ENCODE peak calls at places on chromosomes 3 and 15, in ten cellular contexts. S is stimulated activated CD4-positive, alpha-beta T cell treated with anti-CD3 and anti-CD28 coated beads, Interleukin-4, amount 100 ng/mL, for 48 hours; B is CD8-positive, alpha-beta T cell; N is nephron progenitor cell; Y is mesendoderm; R is amygdala; C is AG10803; Q is fibroblast of gingiva; E is HTR-8/SVneo; K is SW480. M is an unnamed sample.

GRCh38 chr3:149908558-149908957 is 62.1 kb downstream of the PFN2 start:
- DNase-seq in S (no peak), B (no peak), N (no peak), Y (no peak), R (no peak), C (no peak), Q (no peak), E (no peak), K (no peak), M (no peak)

GRCh38 chr3:59555593-59556315 is 505.9 kb upstream of the CFAP20DC start:
- DNase-seq in S (no peak), B (no peak), N (no peak), Y (no peak), R (no peak), C (peak), Q (peak), E (no peak), K (no peak), M (no peak)

GRCh38 chr3:129555616-129556357 is 12.8 kb downstream of the H1-8 start:
- DNase-seq in S (no peak), B (no peak), N (no peak), Y (no peak), R (no peak), C (no peak), Q (no peak), E (no peak), K (no peak), M (no peak)

GRCh38 chr3:33980252-33980651 is 181.8 kb downstream of the PDCD6IP start:
- DNase-seq in S (no peak), B (no peak), N (no peak), Y (peak), R (no peak), C (peak), Q (peak), E (peak), K (peak), M (peak)

GRCh38 chr15:60682615-60683014 is 203.7 kb upstream of the ICE2 start:
- DNase-seq in S (no peak), B (no peak), N (no peak), Y (no peak), R (no peak), C (peak), Q (peak), E (no peak), K (no peak), M (no peak)

GRCh38 chr3:138923531-138923994 is 23.4 kb downstream of the FOXL2 start:
- DNase-seq in S (peak), B (peak), N (peak), Y (peak), R (peak), C (peak), Q (peak), E (peak), K (peak), M (peak)

GRCh38 chr15:92902723-92903587 is 2.8 kb downstream of the CHD2 start:
- DNase-seq in S (no peak), B (no peak), N (no peak), Y (no peak), R (no peak), C (no peak), Q (no peak), E (no peak), K (peak), M (peak)

GRCh38 chr15:73755481-73755880 is 2.3 kb upstream of the INSYN1 start:
- DNase-seq in S (no peak), B (no peak), N (no peak), Y (no peak), R (no peak), C (no peak), Q (no peak), E (no peak), K (no peak), M (no peak)

GRCh38 chr3:42651248-42652091 is 2.0 kb upstream of the ZBTB47 start:
- DNase-seq in S (no peak), B (no peak), N (no peak), Y (peak), R (no peak), C (peak), Q (peak), E (no peak), K (no peak), M (peak)

GRCh38 chr3:78974181-78974770 is 793.5 kb downstream of the ROBO1 start:
- DNase-seq in S (no peak), B (no peak), N (no peak), Y (no peak), R (no peak), C (peak), Q (peak), E (no peak), K (no peak), M (peak)

GRCh38 chr3:110925804-110926203 is 145.8 kb upstream of the NECTIN3 start:
- DNase-seq in S (no peak), B (no peak), N (no peak), Y (no peak), R (peak), C (no peak), Q (no peak), E (no peak), K (no peak), M (no peak)

GRCh38 chr15:23497710-23498111 is 50.7 kb upstream of the GOLGA6L2 start:
- DNase-seq in S (no peak), B (no peak), N (peak), Y (no peak), R (peak), C (peak), Q (no peak), E (no peak), K (peak), M (peak)

GRCh38 chr15:51727141-51727897 is 10.1 kb downstream of the LYSMD2 start:
- DNase-seq in S (no peak), B (peak), N (no peak), Y (peak), R (no peak), C (peak), Q (no peak), E (no peak), K (no peak), M (peak)

GRCh38 chr3:104785966-104786365 is 580.7 kb upstream of the ALCAM start:
- DNase-seq in S (no peak), B (no peak), N (no peak), Y (no peak), R (no peak), C (no peak), Q (no peak), E (no peak), K (no peak), M (peak)

GRCh38 chr15:56019060-56019793 is 25.8 kb upstream of the NEDD4 start:
- DNase-seq in S (no peak), B (no peak), N (no peak), Y (no peak), R (no peak), C (no peak), Q (no peak), E (no peak), K (no peak), M (no peak)

GRCh38 chr15:41862515-41863116 is 24.0 kb downstream of the PLA2G4B start:
- DNase-seq in S (no peak), B (no peak), N (no peak), Y (peak), R (no peak), C (no peak), Q (no peak), E (no peak), K (no peak), M (no peak)

GRCh38 chr3:142680710-142681109 is 43.1 kb upstream of the TRPC1 start:
- DNase-seq in S (no peak), B (no peak), N (no peak), Y (no peak), R (no peak), C (no peak), Q (no peak), E (no peak), K (no peak), M (no peak)

GRCh38 chr3:8986741-8987672 is 23.7 kb upstream of the RAD18 start:
- DNase-seq in S (no peak), B (no peak), N (no peak), Y (no peak), R (no peak), C (no peak), Q (no peak), E (no peak), K (no peak), M (no peak)

GRCh38 chr15:101710806-101711205 is 13.5 kb downstream of the TARS3 start:
- DNase-seq in S (no peak), B (no peak), N (no peak), Y (peak), R (no peak), C (peak), Q (peak), E (peak), K (peak), M (peak)

GRCh38 chr3:66693461-66693912 is 192.7 kb upstream of the LRIG1 start:
- DNase-seq in S (no peak), B (no peak), N (no peak), Y (no peak), R (peak), C (peak), Q (peak), E (no peak), K (no peak), M (peak)

GRCh38 chr15:34031987-34032760 is 6.8 kb downstream of the AVEN start:
- DNase-seq in S (no peak), B (no peak), N (no peak), Y (no peak), R (no peak), C (no peak), Q (no peak), E (no peak), K (peak), M (no peak)

GRCh38 chr3:79187441-79187840 is 580.4 kb downstream of the ROBO1 start:
- DNase-seq in S (no peak), B (no peak), N (no peak), Y (no peak), R (no peak), C (no peak), Q (no peak), E (no peak), K (no peak), M (no peak)

GRCh38 chr3:171789759-171790505 is 20.4 kb downstream of the PLD1 start:
- DNase-seq in S (no peak), B (no peak), N (no peak), Y (no peak), R (no peak), C (no peak), Q (no peak), E (no peak), K (no peak), M (no peak)

GRCh38 chr15:101481917-101482525 is 7.5 kb downstream of the PCSK6 start:
- DNase-seq in S (no peak), B (no peak), N (no peak), Y (no peak), R (no peak), C (no peak), Q (no peak), E (no peak), K (no peak), M (no peak)

GRCh38 chr3:115885621-115886020 is 262.3 kb downstream of the GAP43 start:
- DNase-seq in S (no peak), B (no peak), N (peak), Y (peak), R (no peak), C (peak), Q (no peak), E (no peak), K (no peak), M (peak)

GRCh38 chr3:129575987-129576364 is 30.5 kb downstream of the PLXND1 start:
- DNase-seq in S (no peak), B (no peak), N (no peak), Y (no peak), R (no peak), C (no peak), Q (no peak), E (no peak), K (no peak), M (no peak)

GRCh38 chr3:58563386-58564035 is 13.7 kb downstream of the FAM107A start:
- DNase-seq in S (no peak), B (no peak), N (no peak), Y (no peak), R (no peak), C (no peak), Q (no peak), E (peak), K (peak), M (peak)

GRCh38 chr3:128113817-128114794 is 9.5 kb downstream of the RUVBL1 start:
- DNase-seq in S (no peak), B (no peak), N (peak), Y (no peak), R (no peak), C (no peak), Q (no peak), E (no peak), K (no peak), M (no peak)

GRCh38 chr3:30988774-30989173 is 94.3 kb upstream of the GADL1 start:
- DNase-seq in S (no peak), B (no peak), N (no peak), Y (peak), R (no peak), C (no peak), Q (no peak), E (no peak), K (no peak), M (peak)

GRCh38 chr3:35528728-35529127 is 110.6 kb upstream of the ARPP21 start:
- DNase-seq in S (no peak), B (no peak), N (no peak), Y (no peak), R (no peak), C (no peak), Q (no peak), E (no peak), K (no peak), M (no peak)

GRCh38 chr3:53171827-53172505 is 11.0 kb downstream of the PRKCD start:
- DNase-seq in S (no peak), B (no peak), N (no peak), Y (peak), R (no peak), C (no peak), Q (no peak), E (no peak), K (no peak), M (no peak)

GRCh38 chr3:135106445-135106844 is 311.4 kb downstream of the EPHB1 start:
- DNase-seq in S (no peak), B (no peak), N (peak), Y (peak), R (no peak), C (peak), Q (no peak), E (peak), K (peak), M (peak)

GRCh38 chr3:170614214-170614966 is 28.5 kb upstream of the SLC7A14 start:
- DNase-seq in S (no peak), B (no peak), N (no peak), Y (peak), R (no peak), C (peak), Q (peak), E (peak), K (peak), M (peak)

GRCh38 chr3:119891944-119892721 is 110.2 kb downstream of the NR1I2 start:
- DNase-seq in S (peak), B (peak), N (peak), Y (peak), R (peak), C (peak), Q (peak), E (peak), K (peak), M (peak)

GRCh38 chr15:64146885-64147681 is 4.4 kb upstream of the SNX22 start:
- DNase-seq in S (no peak), B (no peak), N (no peak), Y (peak), R (peak), C (no peak), Q (no peak), E (no peak), K (no peak), M (peak)

GRCh38 chr15:57683481-57683880 is 23.0 kb upstream of the POLR2M start:
- DNase-seq in S (no peak), B (no peak), N (no peak), Y (no peak), R (no peak), C (no peak), Q (no peak), E (no peak), K (no peak), M (no peak)

GRCh38 chr15:89496155-89497098 is at the start of gene RHCG:
- DNase-seq in S (no peak), B (no peak), N (peak), Y (peak), R (peak), C (peak), Q (peak), E (no peak), K (peak), M (peak)

GRCh38 chr3:26653811-26654379 is 31.3 kb downstream of the LRRC3B start:
- DNase-seq in S (no peak), B (no peak), N (no peak), Y (no peak), R (no peak), C (no peak), Q (no peak), E (no peak), K (no peak), M (no peak)

GRCh38 chr3:196202516-196202970 is 8.7 kb downstream of the ZDHHC19 start:
- DNase-seq in S (no peak), B (no peak), N (no peak), Y (no peak), R (peak), C (peak), Q (peak), E (no peak), K (no peak), M (peak)

GRCh38 chr3:52446631-52447511 is 2.0 kb upstream of the SEMA3G start:
- DNase-seq in S (peak), B (peak), N (peak), Y (peak), R (peak), C (peak), Q (no peak), E (peak), K (peak), M (peak)